ENCODE peak calls at places on chromosomes 16 and 17, in eight cellular contexts. M is IMR-90; W is CD8-positive, alpha-beta T cell; F is brain microvascular endothelial cell; H is GM23248; K is gastrocnemius medialis; R is sigmoid colon; G is adrenal gland. A is an unnamed sample. For H3K36me3, the result is how much of the 10 kb centered on the place peaks cover.

GRCh38 chr17:47831934-47832327 is 461 bp downstream of the LRRC46 start:
- DNase-seq in K (no peak), F (no peak), H (peak), M (no peak), W (no peak), R (no peak), G (peak), A (no peak)

GRCh38 chr17:70365098-70365583 is 195.8 kb downstream of the KCNJ2 start:
- DNase-seq in F (peak), K (no peak), G (no peak), H (peak), W (no peak), R (no peak), M (peak), A (no peak)

GRCh38 chr17:52149626-52150025 is 8.9 kb downstream of the CA10 start:
- DNase-seq in R (no peak), F (no peak), W (no peak), M (no peak), H (no peak), G (no peak), K (no peak), A (no peak)

GRCh38 chr17:1487939-1488825 is 4.3 kb downstream of the MYO1C start:
- DNase-seq in R (peak), G (peak), H (peak), W (peak), K (peak), M (peak), F (peak), A (peak)

GRCh38 chr16:88010343-88010970 is 59.2 kb downstream of the BANP start:
- DNase-seq in M (no peak), K (no peak), H (no peak), F (no peak), R (peak), W (no peak), G (no peak), A (no peak)

GRCh38 chr17:82287849-82288601 is 14.5 kb upstream of the CSNK1D start:
- DNase-seq in K (peak), F (peak), H (no peak), W (no peak), R (peak), G (peak), M (peak), A (peak)

GRCh38 chr17:42227849-42228696 is 33.8 kb upstream of the GHDC start:
- DNase-seq in W (no peak), F (no peak), K (peak), H (peak), G (no peak), R (peak), M (peak), A (no peak)

GRCh38 chr17:65749479-65749878 is 188.0 kb upstream of the AXIN2 start:
- DNase-seq in W (no peak), R (no peak), M (peak), H (peak), F (peak), K (no peak), G (peak), A (no peak)

GRCh38 chr17:56914641-56915263 is 903 bp upstream of the TRIM25 start:
- DNase-seq in H (no peak), K (no peak), F (no peak), R (no peak), G (no peak), M (no peak), W (no peak), A (no peak)

GRCh38 chr17:58331815-58332719 is 3.5 kb upstream of the TSPOAP1 start:
- DNase-seq in F (no peak), M (no peak), H (no peak), K (peak), G (peak), W (peak), R (no peak), A (peak)

GRCh38 chr17:62565817-62566216 is 61.7 kb upstream of the MRC2 start:
- DNase-seq in W (no peak), M (peak), K (no peak), R (no peak), H (peak), G (no peak), F (peak), A (no peak)

GRCh38 chr16:80337786-80338185 is 203.0 kb upstream of the DYNLRB2 start:
- DNase-seq in H (no peak), G (no peak), M (no peak), F (no peak), K (no peak), R (no peak), W (no peak), A (no peak)

GRCh38 chr17:46732133-46732532 is 86.4 kb downstream of the WNT3 start:
- DNase-seq in W (no peak), M (no peak), K (no peak), H (no peak), G (no peak), F (no peak), R (no peak), A (no peak)

GRCh38 chr17:59746849-59747445 is 39.5 kb downstream of the VMP1 start:
- DNase-seq in H (peak), G (no peak), R (no peak), M (peak), K (no peak), W (no peak), F (no peak), A (no peak)

GRCh38 chr16:88606146-88606757 is 32.1 kb upstream of the IL17C start:
- DNase-seq in M (no peak), F (no peak), R (no peak), W (no peak), K (no peak), G (no peak), H (no peak), A (no peak)

GRCh38 chr17:61784510-61784909 is 78.8 kb downstream of the BRIP1 start:
- DNase-seq in H (no peak), K (no peak), R (no peak), M (no peak), W (no peak), F (no peak), G (no peak), A (no peak)

GRCh38 chr16:11016524-11016988 is 72.2 kb downstream of the CLEC16A start:
- DNase-seq in W (no peak), K (peak), R (no peak), G (no peak), M (peak), F (no peak), H (peak), A (no peak)

GRCh38 chr17:78923660-78924453 is 1.3 kb downstream of the TIMP2 start:
- DNase-seq in K (peak), M (no peak), R (peak), H (peak), F (no peak), W (peak), G (peak), A (peak)

GRCh38 chr16:26672206-26672605 is 394.5 kb upstream of the C16orf82 start:
- DNase-seq in H (no peak), R (no peak), W (no peak), M (no peak), F (no peak), G (no peak), K (no peak), A (no peak)

GRCh38 chr17:79851461-79851817 is 12.2 kb upstream of the CBX4 start:
- DNase-seq in W (no peak), G (no peak), R (no peak), M (no peak), K (no peak), H (no peak), F (no peak), A (no peak)

GRCh38 chr16:87608400-87608985 is 6.2 kb downstream of the JPH3 start:
- DNase-seq in K (no peak), R (no peak), F (peak), G (peak), M (peak), H (peak), W (peak), A (peak)

GRCh38 chr17:79607941-79608728 is 2.7 kb downstream of the RBFOX3 start:
- DNase-seq in M (no peak), G (peak), F (peak), H (peak), K (no peak), R (peak), W (no peak), A (peak)

GRCh38 chr17:48453447-48453846 is 23.4 kb upstream of the SKAP1 start:
- DNase-seq in W (no peak), H (no peak), K (no peak), G (no peak), M (no peak), R (no peak), F (no peak), A (no peak)

GRCh38 chr16:71658771-71659170 is 32.8 kb downstream of the MARVELD3 start:
- DNase-seq in W (no peak), M (no peak), K (no peak), H (no peak), R (no peak), G (peak), F (no peak), A (no peak)

GRCh38 chr17:69608808-69609494 is 194.5 kb downstream of the MAP2K6 start:
- DNase-seq in F (peak), W (no peak), H (peak), M (peak), K (peak), R (no peak), G (peak), A (no peak)

GRCh38 chr16:2224183-2224486 is 744 bp downstream of the E4F1 start:
- DNase-seq in H (no peak), M (peak), R (no peak), W (no peak), F (peak), K (no peak), G (no peak), A (no peak)

GRCh38 chr16:31874354-31875111 is 926 bp downstream of the ZNF267 start:
- DNase-seq in G (peak), H (peak), W (no peak), K (no peak), F (peak), M (peak), R (no peak), A (no peak)

GRCh38 chr16:72129976-72130656 is 36.5 kb downstream of the DHX38 start:
- DNase-seq in R (no peak), F (no peak), K (no peak), G (no peak), W (no peak), H (no peak), M (no peak), A (no peak)

GRCh38 chr17:46793541-46793940 is 25.0 kb downstream of the WNT3 start:
- DNase-seq in K (no peak), M (no peak), H (no peak), W (no peak), F (no peak), R (no peak), G (no peak), A (no peak)

GRCh38 chr17:48046296-48046695 is 1.9 kb upstream of the NFE2L1 start:
- DNase-seq in F (no peak), R (no peak), G (no peak), H (no peak), M (no peak), W (no peak), K (no peak), A (no peak)

GRCh38 chr17:4006745-4007211 is 42.5 kb upstream of the ATP2A3 start:
- DNase-seq in R (no peak), H (no peak), W (no peak), M (no peak), K (no peak), F (no peak), G (no peak), A (no peak)
- H3K36me3 ChIP-seq in R (under half), H (under half), W (under half), M (under half), K (under half), F (under half), G (half or more), A (half or more)

GRCh38 chr16:57996406-57997175 is 3.9 kb downstream of the ZNF319 start:
- DNase-seq in F (no peak), R (no peak), W (no peak), K (no peak), H (no peak), G (no peak), M (no peak), A (no peak)
- H3K36me3 ChIP-seq in F (under half), R (under half), W (under half), K (under half), H (under half), G (under half), M (under half), A (under half)

GRCh38 chr16:57743886-57744645 is 8.5 kb downstream of the KATNB1 start:
- DNase-seq in G (no peak), R (no peak), W (no peak), M (no peak), K (no peak), H (no peak), F (no peak), A (no peak)
- H3K36me3 ChIP-seq in G (under half), R (under half), W (under half), M (under half), K (under half), H (under half), F (under half), A (under half)

GRCh38 chr17:16072031-16072430 is 72.4 kb downstream of the TTC19 start:
- DNase-seq in H (no peak), F (no peak), K (no peak), G (no peak), W (no peak), M (no peak), R (no peak), A (no peak)
- H3K36me3 ChIP-seq in H (half or more), F (half or more), K (under half), G (half or more), W (under half), M (under half), R (under half), A (under half)

A was measured in heart right ventricle.